ENCODE peak calls at places on chromosomes 5 and 9, in four cellular contexts. T, V, I and C are unnamed samples.

GRCh38 chr9:38682713-38683112 is 37.2 kb downstream of the FAM240B start:
- DNase-seq in T (no peak), V (no peak), I (no peak), C (no peak)

GRCh38 chr5:59293700-59294099 is 599.8 kb downstream of the PDE4D start:
- DNase-seq in T (no peak), V (no peak), I (no peak), C (no peak)

GRCh38 chr5:91319667-91320066 is 63.5 kb downstream of the ARRDC3 start:
- DNase-seq in T (no peak), V (no peak), I (no peak), C (no peak)

GRCh38 chr5:137156175-137156574 is 343.0 kb downstream of the SPOCK1 start:
- DNase-seq in T (no peak), V (no peak), I (no peak), C (no peak)

GRCh38 chr9:16335788-16336580 is 534.5 kb downstream of the BNC2 start:
- DNase-seq in T (no peak), V (no peak), I (no peak), C (no peak)

GRCh38 chr9:126218726-126219125 is 107.9 kb upstream of the MVB12B start:
- DNase-seq in T (no peak), V (no peak), I (no peak), C (no peak)

GRCh38 chr9:32550046-32550608 is 2.0 kb upstream of the SMIM27 start:
- DNase-seq in T (no peak), V (no peak), I (no peak), C (no peak)

GRCh38 chr5:116574682-116575634 is at the start of gene SEMA6A:
- DNase-seq in T (peak), V (peak), I (peak), C (peak)

GRCh38 chr9:91966503-91966902 is 16.5 kb upstream of the ROR2 start:
- DNase-seq in T (no peak), V (no peak), I (no peak), C (no peak)

GRCh38 chr9:119917175-119917574 is 547.9 kb upstream of the BRINP1 start:
- DNase-seq in T (no peak), V (no peak), I (no peak), C (no peak)

GRCh38 chr5:10586008-10586407 is 22.1 kb downstream of the ANKRD33B start:
- DNase-seq in T (no peak), V (no peak), I (no peak), C (no peak)

GRCh38 chr9:84778537-84778936 is 109.0 kb downstream of the NTRK2 start:
- DNase-seq in T (no peak), V (no peak), I (no peak), C (no peak)

GRCh38 chr9:84773023-84773422 is 103.5 kb downstream of the NTRK2 start:
- DNase-seq in T (no peak), V (no peak), I (no peak), C (no peak)

GRCh38 chr9:84779892-84780291 is 110.4 kb downstream of the NTRK2 start:
- DNase-seq in T (no peak), V (no peak), I (no peak), C (no peak)

GRCh38 chr9:84772511-84772910 is 103.0 kb downstream of the NTRK2 start:
- DNase-seq in T (no peak), V (no peak), I (no peak), C (no peak)

DNA sequence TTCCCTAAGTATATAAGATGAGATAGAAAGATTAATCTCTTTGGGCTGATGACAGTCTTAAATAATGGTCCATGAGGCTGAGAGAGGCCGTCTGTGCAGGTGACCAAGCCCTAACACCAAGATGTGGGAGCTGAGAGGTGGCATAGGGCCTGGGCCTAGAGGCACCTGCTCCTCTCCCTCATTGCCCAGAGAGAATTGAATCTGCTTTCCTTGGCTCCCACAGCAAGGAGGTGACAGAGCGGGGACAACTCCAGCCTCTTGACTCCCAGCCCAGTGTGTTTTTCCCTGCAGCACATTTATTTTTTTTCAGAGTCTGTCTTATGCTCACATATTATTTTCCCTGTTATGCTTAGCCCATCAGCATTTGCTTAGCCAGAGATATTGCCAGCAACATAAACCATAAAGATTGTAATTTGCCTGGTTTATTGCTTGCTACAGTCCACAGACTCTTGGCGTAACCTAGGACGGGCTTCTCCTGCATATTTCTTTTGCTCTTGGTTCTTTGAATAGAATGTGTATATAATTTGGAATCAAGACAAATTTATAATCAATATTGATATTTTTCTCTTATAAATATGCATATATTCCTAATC is 105.6 kb downstream of the NTRK2 start:
- DNase-seq in T (no peak), V (no peak), I (no peak), C (no peak)
- TF ChIP-seq POLR2AphosphoS5 in T (no peak), V (no peak), I (no peak), C (no peak)

DNA sequence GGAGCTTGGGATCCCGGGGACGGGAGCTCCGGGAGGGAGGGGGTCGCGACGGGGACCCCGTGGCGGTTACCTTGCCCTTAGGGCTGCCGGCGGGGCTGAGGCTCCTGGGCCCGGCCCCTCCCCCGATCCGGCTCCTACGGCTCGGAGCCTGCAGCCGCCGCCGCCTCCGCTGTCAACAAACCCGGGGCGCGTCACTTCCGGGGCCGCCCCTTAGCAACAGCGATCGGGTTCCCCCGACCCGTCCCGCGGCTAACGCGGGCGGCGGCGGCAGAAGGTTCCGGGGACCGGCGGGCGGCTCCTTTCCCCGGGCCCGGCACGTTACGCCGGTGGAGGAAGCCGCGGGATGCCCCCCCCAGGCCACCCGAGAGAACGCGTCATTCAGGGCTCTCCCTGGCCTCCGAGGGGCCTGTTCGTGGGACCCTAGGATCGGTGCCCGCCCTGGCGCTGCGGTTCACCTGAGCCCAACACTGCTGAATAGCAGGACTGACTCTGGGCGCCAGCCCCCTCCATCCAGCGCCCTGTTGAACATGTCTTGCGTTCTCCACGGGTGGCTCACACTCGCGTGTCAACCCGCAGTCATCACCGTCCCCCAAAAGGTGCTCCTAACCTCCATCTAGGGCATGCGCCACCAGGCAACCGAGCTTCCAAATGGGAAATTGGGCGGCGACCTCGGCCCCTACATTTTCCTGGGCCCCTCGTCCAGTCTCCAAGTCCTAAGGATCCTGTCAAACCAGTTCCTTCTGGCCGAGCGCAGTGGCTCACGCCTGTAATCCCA is at the start of gene ZER1:
- DNase-seq in T (peak), V (peak), I (peak), C (peak)
- TF ChIP-seq POLR2A in T (peak), V (no peak), I (peak), C (no peak)

GRCh38 chr5:40198736-40199135 is 481.0 kb upstream of the PTGER4 start:
- DNase-seq in T (no peak), V (no peak), I (no peak), C (no peak)
- TF ChIP-seq POLR2AphosphoS5 in T (no peak), V (no peak), I (no peak), C (no peak)

DNA sequence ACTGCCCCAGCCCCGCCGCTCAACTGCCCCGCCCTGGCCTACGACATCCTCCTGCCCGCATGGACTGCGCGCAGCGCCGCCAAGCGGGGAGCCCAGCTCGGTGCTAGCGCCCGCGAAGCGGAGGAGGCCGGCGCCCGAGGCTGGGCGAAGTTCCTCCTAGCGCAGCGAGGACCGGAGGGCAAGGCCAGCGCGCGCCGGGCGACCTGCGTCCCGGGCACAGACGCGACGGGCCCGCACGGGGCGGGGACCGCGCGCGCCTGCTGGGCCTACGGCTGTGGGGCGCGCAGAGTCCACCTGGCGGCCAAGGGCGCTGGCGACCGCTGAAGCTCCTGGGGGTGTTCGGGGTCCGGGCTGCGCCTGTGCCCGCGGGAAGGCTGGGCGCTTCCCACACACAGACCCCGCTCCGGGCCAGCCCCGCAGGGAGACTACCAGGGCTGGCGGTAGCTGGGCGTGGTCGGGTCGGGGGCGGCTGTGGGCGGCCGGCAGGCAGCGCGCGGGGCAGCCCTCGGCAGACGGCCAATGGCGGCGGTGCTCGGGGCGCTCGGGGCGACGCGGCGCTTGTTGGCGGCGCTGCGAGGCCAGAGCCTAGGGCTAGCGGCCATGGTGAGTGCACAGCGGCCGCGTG is at the start of gene PCBD2:
- DNase-seq in T (peak), V (peak), I (peak), C (peak)
- TF ChIP-seq POLR2A in T (peak), V (no peak), I (peak), C (peak)

GRCh38 chr9:70602364-70603019 is 188.0 kb upstream of the KLF9 start:
- DNase-seq in T (peak), V (peak), I (no peak), C (peak)
- TF ChIP-seq POLR2AphosphoS5 in T (no peak), V (peak), I (no peak), C (no peak)

DNA sequence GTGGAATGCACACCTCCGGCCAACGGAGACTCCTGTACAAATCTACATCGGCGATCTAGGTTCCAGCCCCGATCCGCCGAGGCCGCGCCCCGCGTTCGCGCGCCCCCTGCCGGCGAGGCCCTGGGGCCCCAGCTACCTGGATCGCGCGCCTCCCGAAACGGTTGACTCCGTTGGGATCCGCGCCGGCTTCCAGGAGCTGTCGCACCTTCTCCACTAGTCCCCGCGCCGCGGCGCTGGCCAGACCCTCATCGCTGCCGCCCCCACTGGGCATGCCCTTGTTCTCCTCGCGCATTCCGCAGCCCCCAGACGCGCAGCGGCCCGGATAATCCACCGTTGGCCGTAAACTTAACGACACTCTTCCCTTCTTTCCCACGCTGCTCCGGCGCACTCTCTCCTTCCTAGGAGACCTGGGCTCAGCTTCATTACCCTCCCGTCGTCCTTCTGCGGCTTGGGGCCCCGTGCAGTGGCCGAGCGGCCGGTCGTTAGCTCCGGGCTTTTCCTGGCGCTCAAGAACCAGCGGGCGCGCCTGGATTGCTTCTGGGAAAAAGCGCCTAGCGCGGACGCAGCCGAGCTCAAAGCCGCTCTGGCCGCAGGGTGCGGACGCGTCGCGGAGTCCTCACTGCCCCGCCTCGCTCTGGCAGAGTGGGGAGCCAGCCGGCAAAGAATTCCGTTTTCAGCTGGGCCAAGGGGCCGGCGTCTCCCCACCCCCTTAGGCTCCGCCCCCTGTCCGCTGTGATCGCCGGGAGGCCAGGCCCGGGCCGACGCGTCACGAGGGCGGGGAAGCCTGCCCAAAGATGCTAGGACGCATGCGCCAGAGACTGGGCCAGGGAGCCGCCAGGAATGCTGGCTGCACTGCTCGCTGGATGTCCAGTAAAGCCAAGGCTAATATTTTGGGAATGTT is at the start of gene CDKN2B:
- DNase-seq in T (no peak), V (peak), I (peak), C (peak)
- TF ChIP-seq POLR2A in T (peak), V (no peak), I (peak), C (no peak)

DNA sequence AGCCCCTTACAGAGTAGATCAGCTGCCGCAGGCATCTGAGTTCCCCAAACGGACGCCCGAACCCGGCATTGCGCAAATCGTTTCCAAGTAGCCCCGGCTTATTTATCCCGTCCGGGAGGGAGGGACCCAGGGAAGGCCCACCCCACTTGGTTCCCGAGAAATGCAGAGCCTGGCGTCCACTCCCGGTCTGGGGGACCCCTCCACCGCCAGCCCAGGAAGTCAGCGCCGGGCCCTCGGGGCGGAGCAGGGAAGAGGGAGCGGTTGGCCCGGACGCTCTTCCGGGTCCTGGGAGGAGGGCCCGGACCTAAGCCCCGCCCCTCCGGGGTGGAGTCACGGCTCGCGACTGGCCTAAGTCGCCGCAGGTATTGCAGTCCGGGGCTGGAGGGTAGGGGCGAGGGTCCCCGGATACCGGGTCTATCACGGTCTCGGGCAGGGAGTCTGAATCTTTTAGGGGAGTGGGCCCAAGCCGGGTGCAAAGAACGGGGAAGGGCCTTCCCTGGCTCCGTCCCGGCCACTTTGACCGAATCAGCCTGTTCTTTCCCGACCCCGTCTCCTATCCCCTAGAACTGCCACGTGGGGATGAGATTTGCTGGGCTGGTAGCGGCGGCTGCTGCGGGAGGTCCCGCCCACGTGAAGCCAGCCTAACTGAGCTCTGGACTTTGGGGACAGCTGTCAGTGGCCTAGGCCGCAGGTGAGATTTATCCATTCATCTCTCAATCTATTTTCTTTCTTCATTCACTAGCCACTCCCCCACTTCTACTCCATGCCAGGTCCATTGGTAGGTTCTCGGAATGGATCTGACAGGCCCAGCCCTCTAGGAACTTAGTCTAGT is at the start of gene RABEPK:
- DNase-seq in T (peak), V (peak), I (peak), C (peak)
- TF ChIP-seq POLR2AphosphoS5 in T (peak), V (peak), I (peak), C (peak)

GRCh38 chr9:98118640-98119601 is at the start of gene TRIM14:
- DNase-seq in T (no peak), V (peak), I (peak), C (peak)
- TF ChIP-seq POLR2A in T (peak), V (no peak), I (no peak), C (peak)

GRCh38 chr9:6557883-6558282 is 87.6 kb downstream of the GLDC start:
- DNase-seq in T (no peak), V (no peak), I (no peak), C (no peak)
- TF ChIP-seq POLR2AphosphoS5 in T (no peak), V (no peak), I (no peak), C (no peak)

GRCh38 chr9:7209990-7210389 is 452.2 kb downstream of the KDM4C start:
- DNase-seq in T (no peak), V (no peak), I (no peak), C (no peak)
- TF ChIP-seq POLR2A in T (no peak), V (no peak), I (no peak), C (no peak)